ENCODE peak calls at places on chromosomes 13 and 19, in eight cellular contexts. One of them, this sample, is unnamed.

GRCh38 chr19:35559281-35559659 is 4.2 kb downstream of the ATP4A start:
- DNase-seq in stromal cell of bone marrow: no peak
- DNase-seq in H9: no peak
- DNase-seq in AG04450: no peak
- DNase-seq in Daoy: no peak
- DNase-seq in non-pigmented ciliary epithelial cell: no peak
- DNase-seq in GF-D8: no peak
- DNase-seq in kidney tubule cell: no peak
- DNase-seq in this sample: no peak

GRCh38 chr13:27474751-27475268 is 24.4 kb upstream of the MTIF3 start:
- DNase-seq in H9: no peak
- DNase-seq in GF-D8: no peak
- DNase-seq in non-pigmented ciliary epithelial cell: no peak
- DNase-seq in AG04450: no peak
- DNase-seq in Daoy: no peak
- DNase-seq in kidney tubule cell: no peak
- DNase-seq in stromal cell of bone marrow: no peak
- DNase-seq in this sample: no peak

GRCh38 chr13:52128714-52129700 is at the start of gene NEK5:
- DNase-seq in kidney tubule cell: peak
- DNase-seq in stromal cell of bone marrow: peak
- DNase-seq in H9: peak
- DNase-seq in Daoy: peak
- DNase-seq in GF-D8: peak
- DNase-seq in AG04450: no peak
- DNase-seq in non-pigmented ciliary epithelial cell: no peak
- DNase-seq in this sample: peak

GRCh38 chr13:91101436-91101835 is 246.1 kb upstream of the MIR17HG start:
- DNase-seq in H9: no peak
- DNase-seq in Daoy: no peak
- DNase-seq in kidney tubule cell: no peak
- DNase-seq in non-pigmented ciliary epithelial cell: no peak
- DNase-seq in stromal cell of bone marrow: no peak
- DNase-seq in AG04450: no peak
- DNase-seq in GF-D8: no peak
- DNase-seq in this sample: no peak

GRCh38 chr13:32720026-32720425 is 133.8 kb downstream of the PDS5B start:
- DNase-seq in H9: no peak
- DNase-seq in non-pigmented ciliary epithelial cell: no peak
- DNase-seq in Daoy: no peak
- DNase-seq in stromal cell of bone marrow: no peak
- DNase-seq in kidney tubule cell: no peak
- DNase-seq in AG04450: no peak
- DNase-seq in GF-D8: no peak
- DNase-seq in this sample: no peak

GRCh38 chr13:21176982-21177284 is 475 bp downstream of the MRPL57 start:
- DNase-seq in H9: no peak
- DNase-seq in Daoy: no peak
- DNase-seq in AG04450: no peak
- DNase-seq in stromal cell of bone marrow: no peak
- DNase-seq in kidney tubule cell: no peak
- DNase-seq in GF-D8: no peak
- DNase-seq in non-pigmented ciliary epithelial cell: no peak
- DNase-seq in this sample: no peak

GRCh38 chr13:106919093-106919492 is 351.2 kb upstream of the ARGLU1 start:
- DNase-seq in H9: no peak
- DNase-seq in Daoy: no peak
- DNase-seq in kidney tubule cell: peak
- DNase-seq in non-pigmented ciliary epithelial cell: no peak
- DNase-seq in GF-D8: no peak
- DNase-seq in stromal cell of bone marrow: no peak
- DNase-seq in AG04450: no peak
- DNase-seq in this sample: no peak

GRCh38 chr19:30085394-30085793 is 143.4 kb downstream of the URI1 start:
- DNase-seq in AG04450: no peak
- DNase-seq in non-pigmented ciliary epithelial cell: no peak
- DNase-seq in H9: peak
- DNase-seq in GF-D8: no peak
- DNase-seq in kidney tubule cell: peak
- DNase-seq in stromal cell of bone marrow: no peak
- DNase-seq in Daoy: peak
- DNase-seq in this sample: peak

GRCh38 chr13:42396901-42397670 is 125.1 kb downstream of the AKAP11 start:
- DNase-seq in kidney tubule cell: peak
- DNase-seq in stromal cell of bone marrow: peak
- DNase-seq in AG04450: no peak
- DNase-seq in Daoy: peak
- DNase-seq in GF-D8: no peak
- DNase-seq in H9: no peak
- DNase-seq in non-pigmented ciliary epithelial cell: no peak
- DNase-seq in this sample: no peak

GRCh38 chr19:49925486-49925885 is 3.5 kb upstream of the ATF5 start:
- DNase-seq in stromal cell of bone marrow: no peak
- DNase-seq in H9: no peak
- DNase-seq in GF-D8: no peak
- DNase-seq in kidney tubule cell: no peak
- DNase-seq in non-pigmented ciliary epithelial cell: no peak
- DNase-seq in Daoy: no peak
- DNase-seq in AG04450: no peak
- DNase-seq in this sample: no peak

GRCh38 chr13:95564948-95565347 is 12.4 kb downstream of the CLDN10 start:
- DNase-seq in GF-D8: no peak
- DNase-seq in Daoy: peak
- DNase-seq in kidney tubule cell: peak
- DNase-seq in H9: no peak
- DNase-seq in stromal cell of bone marrow: peak
- DNase-seq in non-pigmented ciliary epithelial cell: peak
- DNase-seq in AG04450: no peak
- DNase-seq in this sample: no peak

GRCh38 chr19:19477705-19478383 is 37.5 kb downstream of the TSSK6 start:
- DNase-seq in kidney tubule cell: no peak
- DNase-seq in Daoy: no peak
- DNase-seq in AG04450: no peak
- DNase-seq in stromal cell of bone marrow: no peak
- DNase-seq in H9: no peak
- DNase-seq in GF-D8: no peak
- DNase-seq in non-pigmented ciliary epithelial cell: no peak
- DNase-seq in this sample: no peak

GRCh38 chr19:17183858-17184271 is 31.3 kb upstream of the USE1 start:
- DNase-seq in Daoy: no peak
- DNase-seq in AG04450: no peak
- DNase-seq in kidney tubule cell: no peak
- DNase-seq in non-pigmented ciliary epithelial cell: no peak
- DNase-seq in GF-D8: peak
- DNase-seq in H9: no peak
- DNase-seq in stromal cell of bone marrow: no peak
- DNase-seq in this sample: no peak

GRCh38 chr13:112608212-112608611 is 20.3 kb upstream of the TUBGCP3 start:
- DNase-seq in GF-D8: no peak
- DNase-seq in Daoy: no peak
- DNase-seq in non-pigmented ciliary epithelial cell: no peak
- DNase-seq in kidney tubule cell: no peak
- DNase-seq in H9: no peak
- DNase-seq in stromal cell of bone marrow: no peak
- DNase-seq in AG04450: no peak
- DNase-seq in this sample: no peak

GRCh38 chr13:108269601-108270328 is at the start of gene TNFSF13B:
- DNase-seq in Daoy: peak
- DNase-seq in kidney tubule cell: peak
- DNase-seq in H9: peak
- DNase-seq in non-pigmented ciliary epithelial cell: no peak
- DNase-seq in GF-D8: peak
- DNase-seq in stromal cell of bone marrow: peak
- DNase-seq in AG04450: no peak
- DNase-seq in this sample: peak

GRCh38 chr13:43737524-43737923 is 49.2 kb downstream of the ENOX1 start:
- DNase-seq in stromal cell of bone marrow: no peak
- DNase-seq in AG04450: no peak
- DNase-seq in GF-D8: no peak
- DNase-seq in non-pigmented ciliary epithelial cell: no peak
- DNase-seq in H9: no peak
- DNase-seq in Daoy: no peak
- DNase-seq in kidney tubule cell: no peak
- DNase-seq in this sample: no peak

GRCh38 chr13:113122571-113123225 is at the start of gene F10:
- DNase-seq in AG04450: peak
- DNase-seq in stromal cell of bone marrow: no peak
- DNase-seq in H9: peak
- DNase-seq in kidney tubule cell: peak
- DNase-seq in non-pigmented ciliary epithelial cell: peak
- DNase-seq in GF-D8: no peak
- DNase-seq in Daoy: peak
- DNase-seq in this sample: peak

GRCh38 chr19:3250675-3251074 is 26.2 kb downstream of the CELF5 start:
- DNase-seq in kidney tubule cell: no peak
- DNase-seq in GF-D8: no peak
- DNase-seq in Daoy: peak
- DNase-seq in stromal cell of bone marrow: no peak
- DNase-seq in AG04450: no peak
- DNase-seq in H9: no peak
- DNase-seq in non-pigmented ciliary epithelial cell: no peak
- DNase-seq in this sample: peak

GRCh38 chr13:49933511-49933910 is 2.6 kb downstream of the SPRYD7 start:
- DNase-seq in Daoy: no peak
- DNase-seq in H9: no peak
- DNase-seq in AG04450: no peak
- DNase-seq in stromal cell of bone marrow: no peak
- DNase-seq in non-pigmented ciliary epithelial cell: no peak
- DNase-seq in GF-D8: no peak
- DNase-seq in kidney tubule cell: no peak
- DNase-seq in this sample: no peak

GRCh38 chr19:1684573-1684912 is 32.1 kb upstream of the TCF3 start:
- DNase-seq in GF-D8: no peak
- DNase-seq in stromal cell of bone marrow: no peak
- DNase-seq in non-pigmented ciliary epithelial cell: no peak
- DNase-seq in Daoy: no peak
- DNase-seq in H9: no peak
- DNase-seq in kidney tubule cell: no peak
- DNase-seq in AG04450: no peak
- DNase-seq in this sample: peak

GRCh38 chr13:112605531-112605990 is 17.6 kb upstream of the TUBGCP3 start:
- DNase-seq in non-pigmented ciliary epithelial cell: no peak
- DNase-seq in AG04450: no peak
- DNase-seq in kidney tubule cell: no peak
- DNase-seq in GF-D8: no peak
- DNase-seq in stromal cell of bone marrow: no peak
- DNase-seq in H9: no peak
- DNase-seq in Daoy: no peak
- DNase-seq in this sample: no peak

GRCh38 chr13:113399755-113400149 is 35.8 kb upstream of the GRTP1 start:
- DNase-seq in H9: peak
- DNase-seq in non-pigmented ciliary epithelial cell: no peak
- DNase-seq in stromal cell of bone marrow: no peak
- DNase-seq in AG04450: no peak
- DNase-seq in Daoy: no peak
- DNase-seq in GF-D8: no peak
- DNase-seq in kidney tubule cell: no peak
- DNase-seq in this sample: peak

GRCh38 chr19:35040826-35041547 is 534 bp upstream of the HPN start:
- DNase-seq in Daoy: no peak
- DNase-seq in kidney tubule cell: peak
- DNase-seq in GF-D8: no peak
- DNase-seq in H9: peak
- DNase-seq in AG04450: no peak
- DNase-seq in stromal cell of bone marrow: no peak
- DNase-seq in non-pigmented ciliary epithelial cell: no peak
- DNase-seq in this sample: peak